ENCODE peak calls at places on chromosomes 11 and 22, in four cellular contexts. C is GM23338, U is heart left ventricle, E is cardiac muscle cell. S is an unnamed sample.

GRCh38 chr22:44628856-44629255 is 73.1 kb upstream of the PRR5 start:
- DNase-seq in C (no peak), U (no peak), E (no peak), S (no peak)

GRCh38 chr11:10725114-10725906 is 25.7 kb upstream of the CTR9 start:
- DNase-seq in C (no peak), U (no peak), E (peak; percentile 80), S (no peak)

GRCh38 chr11:128504489-128504888 is 82.9 kb downstream of the ETS1 start:
- DNase-seq in C (no peak), U (no peak), E (no peak), S (no peak)

GRCh38 chr11:60447070-60447469 is 8.6 kb upstream of the MS4A1 start:
- DNase-seq in C (no peak), U (no peak), E (no peak), S (no peak)

GRCh38 chr11:27910186-27910941 is 197.6 kb downstream of the KIF18A start:
- DNase-seq in C (no peak), U (no peak), E (peak; percentile 15), S (peak; percentile 87)

GRCh38 chr11:34223907-34224306 is 118.5 kb downstream of the NAT10 start:
- DNase-seq in C (no peak), U (no peak), E (no peak), S (no peak)

GRCh38 chr11:28152743-28153142 is 44.6 kb downstream of the METTL15 start:
- DNase-seq in C (no peak), U (no peak), E (no peak), S (no peak)

GRCh38 chr22:27195516-27195915 is 538.1 kb downstream of the MIAT start:
- DNase-seq in C (no peak), U (no peak), E (no peak), S (no peak)

GRCh38 chr11:13335319-13335718 is 57.7 kb downstream of the BMAL1 start:
- DNase-seq in C (peak; percentile 85), U (peak; percentile 57), E (peak; percentile 81), S (peak; percentile 67)

GRCh38 chr11:75429902-75430691 is 2.9 kb downstream of the KLHL35 start:
- DNase-seq in C (peak; percentile 74), U (peak; percentile 75), E (peak; percentile 81), S (peak; percentile 49)

GRCh38 chr11:73230931-73231330 is 12.8 kb downstream of the P2RY2 start:
- DNase-seq in C (no peak), U (no peak), E (no peak), S (no peak)

GRCh38 chr11:88814076-88814475 is 251.7 kb downstream of the GRM5 start:
- DNase-seq in C (no peak), U (no peak), E (no peak), S (no peak)

GRCh38 chr22:21450320-21450831 is 16.8 kb upstream of the TMEM191C start:
- DNase-seq in C (peak; percentile 47), U (peak; percentile 5), E (no peak), S (peak; percentile 33)

GRCh38 chr22:25072406-25072805 is 119.9 kb downstream of the KIAA1671 start:
- DNase-seq in C (no peak), U (no peak), E (no peak), S (no peak)

GRCh38 chr11:9625158-9625557 is 38.7 kb upstream of the SWAP70 start:
- DNase-seq in C (no peak), U (peak; percentile 43), E (no peak), S (no peak)

GRCh38 chr11:128456566-128457268 is 130.6 kb downstream of the ETS1 start:
- DNase-seq in C (no peak), U (no peak), E (no peak), S (no peak)

GRCh38 chr11:33542921-33543320 is 157.7 kb downstream of the C11orf91 start:
- DNase-seq in C (peak; percentile 77), U (no peak), E (peak; percentile 69), S (peak; percentile 49)

GRCh38 chr11:303359-303758 is 4.0 kb upstream of the IFITM5 start:
- DNase-seq in C (no peak), U (no peak), E (no peak), S (no peak)

GRCh38 chr11:6576471-6577373 is 26.7 kb downstream of the RRP8 start:
- DNase-seq in C (peak; percentile 7), U (no peak), E (peak; percentile 84), S (no peak)

GRCh38 chr22:35131423-35132050 is 65.6 kb downstream of the ISX start:
- DNase-seq in C (no peak), U (no peak), E (no peak), S (no peak)

GRCh38 chr11:67266424-67267187 is at the start of gene GRK2:
- DNase-seq in C (peak; percentile 67), U (peak; percentile 42), E (peak; percentile 60), S (no peak)

GRCh38 chr11:67269401-67270255 is 3.4 kb downstream of the GRK2 start:
- DNase-seq in C (no peak), U (peak; percentile 52), E (no peak), S (no peak)

GRCh38 chr11:67268684-67269268 is 2.5 kb downstream of the GRK2 start:
- DNase-seq in C (no peak), U (peak; percentile 9), E (no peak), S (no peak)

GRCh38 chr11:67267188-67268035 is 1.1 kb downstream of the GRK2 start:
- DNase-seq in C (no peak), U (peak; percentile 30), E (no peak), S (peak; percentile 51)

DNA sequence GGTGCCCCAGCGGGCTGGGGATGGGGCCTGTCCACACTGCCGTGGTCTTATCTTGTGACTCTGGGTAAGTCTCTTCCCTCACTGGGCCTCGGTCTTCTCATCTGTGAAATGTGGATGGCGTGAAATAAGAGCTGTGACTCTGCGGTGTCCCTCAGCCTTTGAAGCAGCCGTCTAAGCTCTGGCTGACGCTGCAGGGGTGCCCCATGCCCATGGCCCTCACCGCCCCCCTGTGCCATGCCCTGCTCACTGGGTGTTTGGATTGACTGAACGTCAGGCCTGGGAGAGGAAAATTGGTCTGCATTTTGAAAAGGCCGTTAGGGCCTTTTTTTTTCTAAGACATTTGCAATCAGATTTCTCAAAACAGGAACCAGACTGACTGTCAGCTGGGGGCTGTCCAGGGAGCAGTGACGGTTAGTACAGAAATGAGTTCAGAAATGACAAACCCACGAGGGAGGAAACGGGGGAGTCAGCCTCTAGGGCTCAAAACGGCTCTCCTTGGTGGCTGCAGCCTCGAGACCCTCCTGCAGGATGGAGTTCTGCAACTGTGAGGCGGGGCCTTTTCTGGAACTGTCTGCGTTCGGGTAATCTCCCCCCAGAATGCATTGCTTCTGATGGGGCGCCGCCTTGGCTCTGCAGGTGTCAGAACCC is 1.9 kb downstream of the GRK2 start:
- DNase-seq in C (no peak), U (peak; percentile 32), E (no peak), S (no peak)
- H3K4me3 ChIP-seq in C (peak overlapping the region; percentile 92), U (peak overlapping the region; percentile 86), E (no peak overlapping the region), S (peak overlapping the region; percentile 97)

GRCh38 chr11:57598831-57599155 is 1.3 kb downstream of the SERPING1 start:
- DNase-seq in C (no peak), U (no peak), E (peak; percentile 47), S (no peak)

GRCh38 chr11:57596266-57596885 is 1.1 kb upstream of the SERPING1 start:
- DNase-seq in C (no peak), U (no peak), E (no peak), S (no peak)

GRCh38 chr11:57597461-57597892 is at the start of gene SERPING1:
- DNase-seq in C (peak; percentile 66), U (peak; percentile 56), E (peak; percentile 77), S (no peak)

GRCh38 chr11:57599381-57599780 is 1.9 kb downstream of the SERPING1 start:
- DNase-seq in C (no peak), U (no peak), E (peak; percentile 9), S (no peak)

DNA sequence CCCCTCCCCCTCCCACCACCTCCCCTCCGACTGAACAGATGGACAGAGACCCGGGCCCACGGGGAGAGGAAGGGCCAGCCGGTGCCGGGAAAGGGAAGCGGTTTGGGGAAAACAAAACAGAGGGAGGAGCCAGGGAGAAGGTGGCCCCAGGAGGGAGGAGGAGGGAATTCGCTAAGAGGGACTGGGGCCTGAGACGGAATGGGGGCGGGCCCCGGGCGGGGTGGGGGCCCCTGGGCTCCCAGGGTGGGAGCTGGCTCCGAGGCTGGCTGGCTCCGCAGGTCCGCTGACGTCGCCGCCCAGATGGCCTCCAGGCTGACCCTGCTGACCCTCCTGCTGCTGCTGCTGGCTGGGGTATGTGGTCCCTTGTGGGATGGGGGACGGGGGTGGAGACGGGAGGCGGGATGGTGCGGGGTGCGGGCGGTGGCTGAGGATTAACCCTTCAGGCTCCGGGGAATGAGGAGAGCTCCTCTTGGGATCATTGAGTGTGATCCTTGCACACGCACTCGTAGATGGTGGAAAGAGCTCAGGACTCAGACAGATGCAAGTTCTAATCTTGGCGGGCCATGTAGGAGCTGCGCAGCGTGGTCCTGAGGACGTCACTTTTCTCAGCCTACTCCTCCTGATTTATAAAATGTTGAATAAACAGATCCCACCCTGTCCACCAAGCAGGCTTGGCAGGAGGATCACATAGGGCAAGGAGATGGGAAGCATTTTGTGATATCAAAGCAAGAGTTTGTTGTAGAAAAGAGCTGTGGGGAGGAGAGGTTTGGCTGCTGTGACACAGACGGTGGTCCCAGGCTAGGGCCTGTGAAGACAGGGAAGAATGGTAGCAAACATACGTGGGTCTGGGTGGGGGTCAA is 716 bp downstream of the SERPING1 start:
- DNase-seq in C (peak; percentile 96), U (peak; percentile 82), E (peak; percentile 88), S (no peak)
- H3K27me3 ChIP-seq in C (no peaks in the 10 kb centered on the region), U (no peaks in the 10 kb centered on the region), E (no peaks in the 10 kb centered on the region), S (peaks cover under 1% of the 10 kb centered on the region)

GRCh38 chr11:44334356-44335004 is 24.5 kb upstream of the ALX4 start:
- DNase-seq in C (peak; percentile 75), U (no peak), E (no peak), S (no peak)

GRCh38 chr11:44329472-44330230 is 19.7 kb upstream of the ALX4 start:
- DNase-seq in C (no peak), U (no peak), E (no peak), S (no peak)

GRCh38 chr11:44335052-44335894 is 25.3 kb upstream of the ALX4 start:
- DNase-seq in C (no peak), U (no peak), E (no peak), S (no peak)

GRCh38 chr11:44333271-44334218 is 23.6 kb upstream of the ALX4 start:
- DNase-seq in C (no peak), U (no peak), E (peak; percentile 81), S (no peak)

DNA sequence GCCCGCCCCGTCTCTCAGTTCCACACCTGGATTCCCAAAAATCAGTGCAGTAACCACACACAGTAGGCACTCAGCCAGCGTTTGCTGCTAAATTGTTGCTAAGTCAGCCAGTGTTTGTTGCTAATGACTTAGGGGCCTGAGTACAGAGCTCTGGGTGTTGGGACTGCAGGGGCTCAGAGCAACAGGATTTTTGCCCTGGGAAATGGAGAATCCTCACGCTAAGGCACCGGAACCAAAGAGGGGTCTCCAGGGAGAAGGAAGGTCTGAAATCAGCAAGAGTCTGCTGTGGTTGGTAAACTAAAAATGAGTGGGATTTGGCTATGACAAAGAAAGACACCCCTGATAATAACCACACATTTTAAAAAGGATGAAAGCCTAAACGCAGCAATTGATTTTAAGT is 22.7 kb upstream of the ALX4 start:
- DNase-seq in C (no peak), U (no peak), E (no peak), S (no peak)
- H3K4me3 ChIP-seq in C (no peak overlapping the region), U (no peak overlapping the region), E (no peak overlapping the region), S (no peak overlapping the region)

DNA sequence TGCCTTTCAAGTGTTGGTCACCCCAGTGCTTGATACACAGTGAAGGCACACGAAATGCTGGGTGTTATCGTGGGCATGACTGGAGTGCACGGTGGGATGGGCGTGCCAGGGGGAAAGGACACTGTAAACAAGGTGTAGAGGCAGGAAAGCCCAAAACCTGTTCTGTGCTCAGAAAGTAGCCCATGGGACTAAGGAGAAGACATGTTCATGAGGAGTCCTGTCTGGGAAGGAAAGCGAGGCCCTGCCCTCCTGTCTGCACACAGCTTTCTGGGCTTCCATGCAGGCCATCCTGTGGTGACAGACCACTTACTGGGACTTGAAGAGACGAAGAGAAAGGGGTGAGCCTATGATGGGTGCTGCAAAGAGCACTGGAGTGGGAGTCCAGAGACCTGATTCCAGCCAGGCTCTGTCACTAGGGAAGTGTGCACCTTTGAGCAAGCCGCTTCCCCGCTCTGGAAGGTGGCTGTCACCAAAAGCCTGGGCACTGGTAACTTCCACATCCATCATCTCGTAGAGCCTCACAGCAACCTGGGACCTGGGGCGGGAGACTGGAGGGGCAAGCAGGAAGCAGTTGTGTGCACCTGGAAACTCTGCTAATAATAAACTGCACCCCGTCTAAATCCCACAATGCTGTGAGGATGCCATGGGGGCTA is 846 bp upstream of the POU2F3 start:
- DNase-seq in C (no peak), U (no peak), E (no peak), S (no peak)
- H3K27me3 ChIP-seq in C (peaks cover 45% of the 10 kb centered on the region), U (peaks cover 34% of the 10 kb centered on the region), E (peaks cover 71% of the 10 kb centered on the region), S (no peaks in the 10 kb centered on the region)

S was measured in SJSA1.